ENCODE peak calls at places on chromosomes 7 and 10, in six cellular contexts. One of them, this sample, is unnamed.
A peak's percentile ranks its signal among the peaks of the same experiment; 100 is the strongest.

GRCh38 chr10:46247808-46248569 is 38.8 kb upstream of the ANTXRL start:
- DNase-seq in M059J: no peak
- DNase-seq in germinal center: no peak
- DNase-seq in T-helper 2 cell: no peak
- DNase-seq in activated CD4-positive, alpha-beta T cell treated with anti-CD3 and anti-CD28 coated beads, Interleukin-2, amount 50 U/mL, for 4 hours: no peak
- DNase-seq in progenitor cell of endocrine pancreas: peak; percentile 18
- DNase-seq in this sample: no peak

GRCh38 chr10:119375574-119376265 is 166.8 kb downstream of the RGS10 start:
- DNase-seq in M059J: no peak
- DNase-seq in germinal center: no peak
- DNase-seq in T-helper 2 cell: no peak
- DNase-seq in activated CD4-positive, alpha-beta T cell treated with anti-CD3 and anti-CD28 coated beads, Interleukin-2, amount 50 U/mL, for 4 hours: no peak
- DNase-seq in progenitor cell of endocrine pancreas: no peak
- DNase-seq in this sample: no peak

GRCh38 chr7:96126382-96126781 is 195.5 kb downstream of the SLC25A13 start:
- DNase-seq in M059J: no peak
- DNase-seq in germinal center: no peak
- DNase-seq in T-helper 2 cell: no peak
- DNase-seq in activated CD4-positive, alpha-beta T cell treated with anti-CD3 and anti-CD28 coated beads, Interleukin-2, amount 50 U/mL, for 4 hours: no peak
- DNase-seq in progenitor cell of endocrine pancreas: no peak
- DNase-seq in this sample: no peak

GRCh38 chr7:32500922-32501341 is 5.6 kb downstream of the AVL9 start:
- DNase-seq in M059J: peak; percentile 89
- DNase-seq in germinal center: no peak
- DNase-seq in T-helper 2 cell: no peak
- DNase-seq in activated CD4-positive, alpha-beta T cell treated with anti-CD3 and anti-CD28 coated beads, Interleukin-2, amount 50 U/mL, for 4 hours: no peak
- DNase-seq in progenitor cell of endocrine pancreas: no peak
- DNase-seq in this sample: no peak

GRCh38 chr10:52668024-52668423 is 104.6 kb downstream of the MBL2 start:
- DNase-seq in M059J: peak; percentile 78
- DNase-seq in germinal center: no peak
- DNase-seq in T-helper 2 cell: no peak
- DNase-seq in activated CD4-positive, alpha-beta T cell treated with anti-CD3 and anti-CD28 coated beads, Interleukin-2, amount 50 U/mL, for 4 hours: no peak
- DNase-seq in progenitor cell of endocrine pancreas: no peak
- DNase-seq in this sample: no peak

GRCh38 chr7:151834281-151835035 is 42.5 kb downstream of the PRKAG2 start:
- DNase-seq in M059J: no peak
- DNase-seq in germinal center: no peak
- DNase-seq in T-helper 2 cell: no peak
- DNase-seq in activated CD4-positive, alpha-beta T cell treated with anti-CD3 and anti-CD28 coated beads, Interleukin-2, amount 50 U/mL, for 4 hours: no peak
- DNase-seq in progenitor cell of endocrine pancreas: no peak
- DNase-seq in this sample: no peak

GRCh38 chr7:45196374-45196773 is 38.8 kb downstream of the RAMP3 start:
- DNase-seq in M059J: no peak
- DNase-seq in germinal center: no peak
- DNase-seq in T-helper 2 cell: peak; percentile 29
- DNase-seq in activated CD4-positive, alpha-beta T cell treated with anti-CD3 and anti-CD28 coated beads, Interleukin-2, amount 50 U/mL, for 4 hours: no peak
- DNase-seq in progenitor cell of endocrine pancreas: no peak
- DNase-seq in this sample: no peak

GRCh38 chr7:1078985-1079384 is 8.9 kb upstream of the GPER1 start:
- DNase-seq in M059J: no peak
- DNase-seq in germinal center: no peak
- DNase-seq in T-helper 2 cell: no peak
- DNase-seq in activated CD4-positive, alpha-beta T cell treated with anti-CD3 and anti-CD28 coated beads, Interleukin-2, amount 50 U/mL, for 4 hours: no peak
- DNase-seq in progenitor cell of endocrine pancreas: no peak
- DNase-seq in this sample: no peak

GRCh38 chr7:985915-986741 is 3.1 kb downstream of the CYP2W1 start:
- DNase-seq in M059J: peak; percentile 73
- DNase-seq in germinal center: no peak
- DNase-seq in T-helper 2 cell: no peak
- DNase-seq in activated CD4-positive, alpha-beta T cell treated with anti-CD3 and anti-CD28 coated beads, Interleukin-2, amount 50 U/mL, for 4 hours: no peak
- DNase-seq in progenitor cell of endocrine pancreas: no peak
- DNase-seq in this sample: no peak

GRCh38 chr7:33650828-33651227 is 254.5 kb upstream of the BMPER start:
- DNase-seq in M059J: no peak
- DNase-seq in germinal center: no peak
- DNase-seq in T-helper 2 cell: no peak
- DNase-seq in activated CD4-positive, alpha-beta T cell treated with anti-CD3 and anti-CD28 coated beads, Interleukin-2, amount 50 U/mL, for 4 hours: no peak
- DNase-seq in progenitor cell of endocrine pancreas: no peak
- DNase-seq in this sample: no peak

GRCh38 chr10:11234857-11235640 is 217.4 kb downstream of the CELF2 start:
- DNase-seq in M059J: no peak
- DNase-seq in germinal center: no peak
- DNase-seq in T-helper 2 cell: no peak
- DNase-seq in activated CD4-positive, alpha-beta T cell treated with anti-CD3 and anti-CD28 coated beads, Interleukin-2, amount 50 U/mL, for 4 hours: no peak
- DNase-seq in progenitor cell of endocrine pancreas: no peak
- DNase-seq in this sample: no peak

GRCh38 chr7:35593896-35594295 is 101.0 kb downstream of the HERPUD2 start:
- DNase-seq in M059J: peak; percentile 4
- DNase-seq in germinal center: peak; percentile 46
- DNase-seq in T-helper 2 cell: no peak
- DNase-seq in activated CD4-positive, alpha-beta T cell treated with anti-CD3 and anti-CD28 coated beads, Interleukin-2, amount 50 U/mL, for 4 hours: no peak
- DNase-seq in progenitor cell of endocrine pancreas: no peak
- DNase-seq in this sample: peak; percentile 28

GRCh38 chr7:157660971-157661610 is 324.3 kb downstream of the DNAJB6 start:
- DNase-seq in M059J: no peak
- DNase-seq in germinal center: no peak
- DNase-seq in T-helper 2 cell: no peak
- DNase-seq in activated CD4-positive, alpha-beta T cell treated with anti-CD3 and anti-CD28 coated beads, Interleukin-2, amount 50 U/mL, for 4 hours: no peak
- DNase-seq in progenitor cell of endocrine pancreas: no peak
- DNase-seq in this sample: no peak

GRCh38 chr7:123460616-123461015 is 73.8 kb downstream of the IQUB start:
- DNase-seq in M059J: peak; percentile 25
- DNase-seq in germinal center: no peak
- DNase-seq in T-helper 2 cell: no peak
- DNase-seq in activated CD4-positive, alpha-beta T cell treated with anti-CD3 and anti-CD28 coated beads, Interleukin-2, amount 50 U/mL, for 4 hours: no peak
- DNase-seq in progenitor cell of endocrine pancreas: no peak
- DNase-seq in this sample: no peak

GRCh38 chr10:110263164-110263563 is 41.6 kb downstream of the SMNDC1 start:
- DNase-seq in M059J: no peak
- DNase-seq in germinal center: no peak
- DNase-seq in T-helper 2 cell: no peak
- DNase-seq in activated CD4-positive, alpha-beta T cell treated with anti-CD3 and anti-CD28 coated beads, Interleukin-2, amount 50 U/mL, for 4 hours: no peak
- DNase-seq in progenitor cell of endocrine pancreas: no peak
- DNase-seq in this sample: no peak

GRCh38 chr7:116547347-116547746 is 22.5 kb downstream of the CAV1 start:
- DNase-seq in M059J: peak; percentile 65
- DNase-seq in germinal center: no peak
- DNase-seq in T-helper 2 cell: no peak
- DNase-seq in activated CD4-positive, alpha-beta T cell treated with anti-CD3 and anti-CD28 coated beads, Interleukin-2, amount 50 U/mL, for 4 hours: no peak
- DNase-seq in progenitor cell of endocrine pancreas: no peak
- DNase-seq in this sample: no peak

GRCh38 chr10:36313142-36313541 is 671.0 kb upstream of the FZD8 start:
- DNase-seq in M059J: peak; percentile 4
- DNase-seq in germinal center: no peak
- DNase-seq in T-helper 2 cell: no peak
- DNase-seq in activated CD4-positive, alpha-beta T cell treated with anti-CD3 and anti-CD28 coated beads, Interleukin-2, amount 50 U/mL, for 4 hours: no peak
- DNase-seq in progenitor cell of endocrine pancreas: no peak
- DNase-seq in this sample: no peak

GRCh38 chr10:119412244-119412750 is 130.2 kb downstream of the RGS10 start:
- DNase-seq in M059J: peak; percentile 39
- DNase-seq in germinal center: no peak
- DNase-seq in T-helper 2 cell: no peak
- DNase-seq in activated CD4-positive, alpha-beta T cell treated with anti-CD3 and anti-CD28 coated beads, Interleukin-2, amount 50 U/mL, for 4 hours: no peak
- DNase-seq in progenitor cell of endocrine pancreas: no peak
- DNase-seq in this sample: no peak

GRCh38 chr7:4779118-4779517 is 3.7 kb downstream of the AP5Z1 start:
- DNase-seq in M059J: no peak
- DNase-seq in germinal center: no peak
- DNase-seq in T-helper 2 cell: no peak
- DNase-seq in activated CD4-positive, alpha-beta T cell treated with anti-CD3 and anti-CD28 coated beads, Interleukin-2, amount 50 U/mL, for 4 hours: no peak
- DNase-seq in progenitor cell of endocrine pancreas: no peak
- DNase-seq in this sample: no peak

GRCh38 chr10:51244739-51245138 is 170.5 kb downstream of the PRKG1 start:
- DNase-seq in M059J: peak; percentile 79
- DNase-seq in germinal center: no peak
- DNase-seq in T-helper 2 cell: no peak
- DNase-seq in activated CD4-positive, alpha-beta T cell treated with anti-CD3 and anti-CD28 coated beads, Interleukin-2, amount 50 U/mL, for 4 hours: no peak
- DNase-seq in progenitor cell of endocrine pancreas: no peak
- DNase-seq in this sample: no peak

GRCh38 chr7:108486291-108486966 is 30.2 kb upstream of the NRCAM start:
- DNase-seq in M059J: no peak
- DNase-seq in germinal center: no peak
- DNase-seq in T-helper 2 cell: no peak
- DNase-seq in activated CD4-positive, alpha-beta T cell treated with anti-CD3 and anti-CD28 coated beads, Interleukin-2, amount 50 U/mL, for 4 hours: no peak
- DNase-seq in progenitor cell of endocrine pancreas: no peak
- DNase-seq in this sample: no peak

GRCh38 chr10:30186371-30186875 is 127.0 kb upstream of the JCAD start:
- DNase-seq in M059J: peak; percentile 62
- DNase-seq in germinal center: no peak
- DNase-seq in T-helper 2 cell: no peak
- DNase-seq in activated CD4-positive, alpha-beta T cell treated with anti-CD3 and anti-CD28 coated beads, Interleukin-2, amount 50 U/mL, for 4 hours: no peak
- DNase-seq in progenitor cell of endocrine pancreas: no peak
- DNase-seq in this sample: no peak

GRCh38 chr7:116967254-116967922 is 14.1 kb downstream of the ST7 start:
- DNase-seq in M059J: no peak
- DNase-seq in germinal center: no peak
- DNase-seq in T-helper 2 cell: no peak
- DNase-seq in activated CD4-positive, alpha-beta T cell treated with anti-CD3 and anti-CD28 coated beads, Interleukin-2, amount 50 U/mL, for 4 hours: no peak
- DNase-seq in progenitor cell of endocrine pancreas: no peak
- DNase-seq in this sample: no peak

This sample was measured in OCI-LY7.